ENCODE peak calls at places on chromosomes 7 and 10, in five cellular contexts. One of them, this sample, is unnamed.

GRCh38 chr7:5270788-5271187 is 12.0 kb upstream of the SLC29A4 start:
- DNase-seq in neuronal stem cell: no peak
- DNase-seq in IMR-90: no peak
- DNase-seq in H1: no peak
- DNase-seq in H9: no peak
- DNase-seq in this sample: no peak

GRCh38 chr7:43625977-43626376 is 43.1 kb downstream of the STK17A start:
- DNase-seq in neuronal stem cell: no peak
- DNase-seq in IMR-90: no peak
- DNase-seq in H1: no peak
- DNase-seq in H9: no peak
- DNase-seq in this sample: no peak

GRCh38 chr10:77967611-77968022 is 41.1 kb upstream of the DLG5 start:
- DNase-seq in neuronal stem cell: peak
- DNase-seq in IMR-90: no peak
- DNase-seq in H1: no peak
- DNase-seq in H9: no peak
- DNase-seq in this sample: no peak

GRCh38 chr10:63464402-63465292 is 1.1 kb downstream of the JMJD1C start:
- DNase-seq in neuronal stem cell: no peak
- DNase-seq in IMR-90: peak
- DNase-seq in H1: no peak
- DNase-seq in H9: no peak
- DNase-seq in this sample: no peak

GRCh38 chr10:124127965-124128810 is 34.8 kb upstream of the CHST15 start:
- DNase-seq in neuronal stem cell: no peak
- DNase-seq in IMR-90: no peak
- DNase-seq in H1: no peak
- DNase-seq in H9: no peak
- DNase-seq in this sample: no peak

GRCh38 chr10:23871211-23871610 is 337.7 kb upstream of the KIAA1217 start:
- DNase-seq in neuronal stem cell: no peak
- DNase-seq in IMR-90: no peak
- DNase-seq in H1: no peak
- DNase-seq in H9: no peak
- DNase-seq in this sample: no peak

GRCh38 chr10:34081948-34082347 is 733.1 kb downstream of the PARD3 start:
- DNase-seq in neuronal stem cell: no peak
- DNase-seq in IMR-90: no peak
- DNase-seq in H1: no peak
- DNase-seq in H9: no peak
- DNase-seq in this sample: no peak

GRCh38 chr7:7922684-7923385 is 45.8 kb upstream of the GLCCI1 start:
- DNase-seq in neuronal stem cell: no peak
- DNase-seq in IMR-90: no peak
- DNase-seq in H1: no peak
- DNase-seq in H9: no peak
- DNase-seq in this sample: no peak

GRCh38 chr10:619710-620109 is 69.8 kb downstream of the DIP2C start:
- DNase-seq in neuronal stem cell: no peak
- DNase-seq in IMR-90: no peak
- DNase-seq in H1: no peak
- DNase-seq in H9: no peak
- DNase-seq in this sample: no peak

GRCh38 chr10:81875680-81876252 is 772 bp downstream of the NRG3 start:
- DNase-seq in neuronal stem cell: no peak
- DNase-seq in IMR-90: no peak
- DNase-seq in H1: no peak
- DNase-seq in H9: no peak
- DNase-seq in this sample: no peak

GRCh38 chr7:83649701-83650100 is 762 bp upstream of the SEMA3E start:
- DNase-seq in neuronal stem cell: no peak
- DNase-seq in IMR-90: no peak
- DNase-seq in H1: no peak
- DNase-seq in H9: no peak
- DNase-seq in this sample: no peak

GRCh38 chr7:100520138-100520537 is 18.9 kb upstream of the AGFG2 start:
- DNase-seq in neuronal stem cell: no peak
- DNase-seq in IMR-90: no peak
- DNase-seq in H1: no peak
- DNase-seq in H9: no peak
- DNase-seq in this sample: no peak
- H2BK120ac ChIP-seq in neuronal stem cell: no peak
- H2BK120ac ChIP-seq in IMR-90: no peak
- H2BK120ac ChIP-seq in H1: no peak
- H2BK120ac ChIP-seq in H9: no peak
- H2BK120ac ChIP-seq in this sample: no peak

DNA sequence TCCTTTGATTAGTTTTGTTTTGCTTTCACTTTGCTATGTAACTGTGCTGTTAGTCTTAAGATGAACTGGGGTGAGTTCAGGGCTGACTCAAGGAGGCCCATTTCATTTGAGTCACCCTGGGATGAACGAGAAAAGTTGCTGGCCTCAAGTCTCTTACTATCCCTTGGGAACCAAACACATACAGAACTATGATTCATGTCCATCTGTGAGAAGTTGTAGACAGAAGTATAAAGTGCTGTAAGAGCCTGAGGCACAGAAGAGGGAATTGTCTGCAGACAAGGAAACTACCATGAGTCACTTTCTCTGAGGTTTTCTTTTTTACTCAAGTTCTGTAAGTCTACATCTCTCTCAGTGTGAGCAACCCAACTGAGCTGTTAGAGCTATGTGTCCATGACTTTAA is 179.8 kb upstream of the CSTF2T start:
- DNase-seq in neuronal stem cell: no peak
- DNase-seq in IMR-90: peak
- DNase-seq in H1: no peak
- DNase-seq in H9: no peak
- DNase-seq in this sample: peak
- H3K14ac ChIP-seq in neuronal stem cell: no peak
- H3K14ac ChIP-seq in IMR-90: no peak
- H3K14ac ChIP-seq in H1: no peak
- H3K14ac ChIP-seq in H9: no peak
- H3K14ac ChIP-seq in this sample: no peak

DNA sequence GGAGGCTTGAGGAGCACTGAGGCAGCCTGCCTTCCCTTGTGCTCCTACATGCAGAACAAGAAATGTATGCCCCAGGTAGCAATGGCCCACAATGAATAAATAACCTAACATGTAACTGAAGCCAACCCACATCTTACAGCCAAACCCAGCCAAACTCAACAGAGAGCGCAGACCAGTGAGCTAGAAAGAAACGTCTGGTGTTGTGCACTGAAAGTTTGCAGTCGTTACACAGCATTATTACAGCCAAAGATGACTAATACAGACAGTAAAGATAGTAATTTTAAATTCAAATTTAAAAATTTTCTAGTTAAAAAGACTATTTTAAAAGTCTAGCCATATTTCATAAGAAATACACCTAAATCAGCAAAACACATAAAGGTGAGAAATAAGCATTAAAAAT is 11.2 kb downstream of the USP6NL start:
- DNase-seq in neuronal stem cell: no peak
- DNase-seq in IMR-90: no peak
- DNase-seq in H1: no peak
- DNase-seq in H9: no peak
- DNase-seq in this sample: no peak
- H4K8ac ChIP-seq in neuronal stem cell: no peak
- H4K8ac ChIP-seq in IMR-90: no peak
- H4K8ac ChIP-seq in H1: no peak
- H4K8ac ChIP-seq in H9: no peak
- H4K8ac ChIP-seq in this sample: no peak

GRCh38 chr10:58971806-58972491 is 204.5 kb upstream of the PHYHIPL start:
- DNase-seq in neuronal stem cell: no peak
- DNase-seq in IMR-90: no peak
- DNase-seq in H1: no peak
- DNase-seq in H9: no peak
- DNase-seq in this sample: no peak

GRCh38 chr10:58970160-58970915 is 206.1 kb upstream of the PHYHIPL start:
- DNase-seq in neuronal stem cell: no peak
- DNase-seq in IMR-90: no peak
- DNase-seq in H1: no peak
- DNase-seq in H9: no peak
- DNase-seq in this sample: no peak

GRCh38 chr10:58973235-58973595 is 203.2 kb upstream of the PHYHIPL start:
- DNase-seq in neuronal stem cell: no peak
- DNase-seq in IMR-90: no peak
- DNase-seq in H1: no peak
- DNase-seq in H9: no peak
- DNase-seq in this sample: no peak

GRCh38 chr10:58971211-58971610 is 205.2 kb upstream of the PHYHIPL start:
- DNase-seq in neuronal stem cell: no peak
- DNase-seq in IMR-90: no peak
- DNase-seq in H1: no peak
- DNase-seq in H9: no peak
- DNase-seq in this sample: no peak

GRCh38 chr10:58972576-58973234 is 203.7 kb upstream of the PHYHIPL start:
- DNase-seq in neuronal stem cell: peak
- DNase-seq in IMR-90: no peak
- DNase-seq in H1: no peak
- DNase-seq in H9: no peak
- DNase-seq in this sample: no peak
- H2BK120ac ChIP-seq in neuronal stem cell: no peak
- H2BK120ac ChIP-seq in IMR-90: no peak
- H2BK120ac ChIP-seq in H1: no peak
- H2BK120ac ChIP-seq in H9: no peak
- H2BK120ac ChIP-seq in this sample: no peak

GRCh38 chr10:6089334-6090219 is 743 bp downstream of the RBM17 start:
- DNase-seq in neuronal stem cell: peak
- DNase-seq in IMR-90: no peak
- DNase-seq in H1: no peak
- DNase-seq in H9: peak
- DNase-seq in this sample: peak
- H3K14ac ChIP-seq in neuronal stem cell: peak
- H3K14ac ChIP-seq in IMR-90: peak
- H3K14ac ChIP-seq in H1: no peak
- H3K14ac ChIP-seq in H9: peak
- H3K14ac ChIP-seq in this sample: no peak

GRCh38 chr10:100248820-100249219 is 18.6 kb downstream of the CWF19L1 start:
- DNase-seq in neuronal stem cell: no peak
- DNase-seq in IMR-90: no peak
- DNase-seq in H1: no peak
- DNase-seq in H9: no peak
- DNase-seq in this sample: no peak

GRCh38 chr10:100239851-100240250 is 10.5 kb upstream of the CHUK start:
- DNase-seq in neuronal stem cell: no peak
- DNase-seq in IMR-90: no peak
- DNase-seq in H1: no peak
- DNase-seq in H9: no peak
- DNase-seq in this sample: no peak

GRCh38 chr10:100245484-100246220 is 16.3 kb upstream of the CHUK start:
- DNase-seq in neuronal stem cell: no peak
- DNase-seq in IMR-90: peak
- DNase-seq in H1: no peak
- DNase-seq in H9: no peak
- DNase-seq in this sample: no peak
- H4K8ac ChIP-seq in neuronal stem cell: no peak
- H4K8ac ChIP-seq in IMR-90: no peak
- H4K8ac ChIP-seq in H1: no peak
- H4K8ac ChIP-seq in H9: no peak
- H4K8ac ChIP-seq in this sample: no peak

GRCh38 chr7:101393865-101394264 is 31.2 kb downstream of the COL26A1 start:
- DNase-seq in neuronal stem cell: no peak
- DNase-seq in IMR-90: no peak
- DNase-seq in H1: no peak
- DNase-seq in H9: no peak
- DNase-seq in this sample: no peak

GRCh38 chr7:101386558-101387199 is 24.0 kb downstream of the COL26A1 start:
- DNase-seq in neuronal stem cell: peak
- DNase-seq in IMR-90: peak
- DNase-seq in H1: no peak
- DNase-seq in H9: peak
- DNase-seq in this sample: peak

GRCh38 chr7:101391991-101392390 is 29.3 kb downstream of the COL26A1 start:
- DNase-seq in neuronal stem cell: no peak
- DNase-seq in IMR-90: no peak
- DNase-seq in H1: no peak
- DNase-seq in H9: no peak
- DNase-seq in this sample: no peak

GRCh38 chr7:101395376-101395775 is 32.7 kb downstream of the COL26A1 start:
- DNase-seq in neuronal stem cell: no peak
- DNase-seq in IMR-90: no peak
- DNase-seq in H1: no peak
- DNase-seq in H9: no peak
- DNase-seq in this sample: no peak

GRCh38 chr7:101390901-101391301 is 28.2 kb downstream of the COL26A1 start:
- DNase-seq in neuronal stem cell: peak
- DNase-seq in IMR-90: no peak
- DNase-seq in H1: no peak
- DNase-seq in H9: peak
- DNase-seq in this sample: peak
- H2BK120ac ChIP-seq in neuronal stem cell: no peak
- H2BK120ac ChIP-seq in IMR-90: no peak
- H2BK120ac ChIP-seq in H1: no peak
- H2BK120ac ChIP-seq in H9: no peak
- H2BK120ac ChIP-seq in this sample: no peak

DNA sequence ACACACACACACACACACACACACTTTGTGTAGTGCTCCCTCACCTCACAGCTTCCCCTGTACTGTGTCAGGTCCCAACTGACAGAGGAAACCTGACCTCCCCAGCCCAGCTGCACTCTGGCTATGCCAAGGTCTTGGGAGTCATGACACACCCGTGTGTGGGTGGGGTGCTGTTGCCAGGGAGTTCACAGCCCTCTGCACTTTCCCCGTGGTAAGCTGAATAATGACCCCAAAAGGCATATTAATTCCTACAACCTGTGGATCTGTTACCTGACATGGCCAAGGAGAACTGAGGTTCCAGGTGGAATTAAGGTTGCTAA is 8.9 kb upstream of the NANOS1 start:
- DNase-seq in neuronal stem cell: no peak
- DNase-seq in IMR-90: peak
- DNase-seq in H1: no peak
- DNase-seq in H9: no peak
- DNase-seq in this sample: no peak
- H3K14ac ChIP-seq in neuronal stem cell: no peak
- H3K14ac ChIP-seq in IMR-90: no peak
- H3K14ac ChIP-seq in H1: no peak
- H3K14ac ChIP-seq in H9: no peak
- H3K14ac ChIP-seq in this sample: no peak

DNA sequence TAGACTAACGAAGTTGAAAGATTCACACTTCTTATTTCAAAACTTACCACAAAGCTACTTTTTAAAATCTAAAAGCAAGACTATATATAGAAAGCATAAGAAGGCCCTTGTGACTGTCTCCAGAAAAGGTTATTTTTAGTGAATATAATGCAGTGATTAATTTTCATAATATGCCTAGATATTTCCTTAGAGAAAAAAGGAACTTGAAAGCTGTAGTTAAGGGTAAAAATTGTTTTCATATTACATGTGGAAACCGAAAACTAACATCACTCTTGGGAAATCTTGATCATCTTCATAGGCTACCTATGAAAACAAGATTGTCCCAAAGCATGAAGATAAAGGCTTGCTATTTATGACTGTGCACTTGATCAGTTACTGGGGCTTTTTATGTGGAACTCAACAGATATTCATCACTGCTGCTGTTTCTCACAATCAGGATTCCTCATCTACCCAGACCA is 223.2 kb downstream of the SH2D4B start:
- DNase-seq in neuronal stem cell: no peak
- DNase-seq in IMR-90: no peak
- DNase-seq in H1: no peak
- DNase-seq in H9: no peak
- DNase-seq in this sample: no peak
- H4K8ac ChIP-seq in neuronal stem cell: no peak
- H4K8ac ChIP-seq in IMR-90: no peak
- H4K8ac ChIP-seq in H1: no peak
- H4K8ac ChIP-seq in H9: no peak
- H4K8ac ChIP-seq in this sample: no peak

This sample was measured in mesenchymal stem cell.